ENCODE peak calls at places on chromosomes 11 and 22, in four cellular contexts. U, Y, T and L are unnamed samples.

GRCh38 chr11:102172127-102172848 is 62.0 kb downstream of the YAP1 start:
- DNase-seq in U (peak; percentile 82), Y (peak; percentile 78), T (peak; percentile 75), L (peak; percentile 78)

GRCh38 chr11:123707606-123708205 is 33.8 kb downstream of the ZNF202 start:
- DNase-seq in U (peak; percentile 69), Y (no peak), T (peak; percentile 74), L (peak; percentile 85)

GRCh38 chr11:67345949-67346819 is 7.2 kb downstream of the POLD4 start:
- DNase-seq in U (peak; percentile 85), Y (peak; percentile 51), T (peak; percentile 77), L (peak; percentile 82)

GRCh38 chr11:15473954-15474837 is 359.5 kb downstream of the INSC start:
- DNase-seq in U (no peak), Y (no peak), T (no peak), L (no peak)

GRCh38 chr11:12020546-12020945 is 12.1 kb upstream of the DKK3 start:
- DNase-seq in U (no peak), Y (no peak), T (no peak), L (no peak)

GRCh38 chr11:17931595-17931994 is 81.3 kb downstream of the SERGEF start:
- DNase-seq in U (peak; percentile 17), Y (no peak), T (no peak), L (no peak)

GRCh38 chr11:13717331-13717730 is 48.9 kb downstream of the FAR1 start:
- DNase-seq in U (peak; percentile 52), Y (no peak), T (peak; percentile 82), L (peak; percentile 76)

GRCh38 chr22:19196841-19197612 is 18.5 kb upstream of the SLC25A1 start:
- DNase-seq in U (no peak), Y (no peak), T (no peak), L (no peak)

GRCh38 chr11:93521086-93521485 is 22.1 kb downstream of the SMCO4 start:
- DNase-seq in U (no peak), Y (no peak), T (no peak), L (no peak)

GRCh38 chr11:71102251-71102995 is 150.0 kb downstream of the SHANK2 start:
- DNase-seq in U (no peak), Y (no peak), T (no peak), L (no peak)

GRCh38 chr11:120239713-120240640 is at the start of gene POU2F3:
- DNase-seq in U (no peak), Y (no peak), T (no peak), L (no peak)

GRCh38 chr22:30262917-30263741 is 3.5 kb downstream of the OSM start:
- DNase-seq in U (peak; percentile 53), Y (peak; percentile 79), T (peak; percentile 72), L (peak; percentile 70)

GRCh38 chr11:130849215-130849568 is 67.1 kb downstream of the SNX19 start:
- DNase-seq in U (peak; percentile 93), Y (peak; percentile 82), T (peak; percentile 88), L (peak; percentile 75)

GRCh38 chr11:94504689-94505293 is 7.5 kb upstream of the C11orf97 start:
- DNase-seq in U (peak; percentile 70), Y (no peak), T (peak; percentile 65), L (peak; percentile 76)

GRCh38 chr11:19368726-19369364 is 128.1 kb upstream of the E2F8 start:
- DNase-seq in U (peak; percentile 97), Y (no peak), T (peak; percentile 83), L (peak; percentile 77)

GRCh38 chr11:74185695-74186094 is 14.6 kb downstream of the PPME1 start:
- DNase-seq in U (no peak), Y (no peak), T (no peak), L (no peak)

GRCh38 chr11:111978028-111978771 is 41.1 kb downstream of the DIXDC1 start:
- DNase-seq in U (peak; percentile 73), Y (peak; percentile 90), T (peak; percentile 85), L (peak; percentile 83)

GRCh38 chr22:24441406-24442351 is 14.3 kb downstream of the ADORA2A start:
- DNase-seq in U (no peak), Y (peak; percentile 89), T (no peak), L (no peak)

GRCh38 chr11:95512177-95512576 is 277.4 kb downstream of the FAM76B start:
- DNase-seq in U (peak; percentile 99), Y (peak; percentile 80), T (peak; percentile 79), L (peak; percentile 53)

GRCh38 chr11:104435498-104435897 is 271.6 kb upstream of the PDGFD start:
- DNase-seq in U (no peak), Y (no peak), T (no peak), L (no peak)

GRCh38 chr22:45230026-45230845 is 10.5 kb downstream of the KIAA0930 start:
- DNase-seq in U (no peak), Y (no peak), T (no peak), L (no peak)

GRCh38 chr22:45602824-45603301 is 68.8 kb upstream of the ATXN10 start:
- DNase-seq in U (peak; percentile 85), Y (no peak), T (peak; percentile 49), L (peak; percentile 17)

GRCh38 chr11:330694-331314 is 10.1 kb upstream of the IFITM3 start:
- DNase-seq in U (no peak), Y (peak; percentile 64), T (no peak), L (no peak)

GRCh38 chr11:100640071-100640470 is 47.0 kb upstream of the ARHGAP42 start:
- DNase-seq in U (no peak), Y (no peak), T (no peak), L (no peak)

GRCh38 chr11:46642627-46643335 is 25.4 kb downstream of the ATG13 start:
- DNase-seq in U (no peak), Y (no peak), T (no peak), L (no peak)

GRCh38 chr11:61918251-61919112 is 1.1 kb upstream of the RAB3IL1 start:
- DNase-seq in U (peak; percentile 37), Y (no peak), T (peak; percentile 61), L (peak; percentile 42)

GRCh38 chr22:27080191-27080590 is 422.8 kb downstream of the MIAT start:
- DNase-seq in U (no peak), Y (no peak), T (no peak), L (no peak)

GRCh38 chr11:30284836-30285235 is 38.1 kb upstream of the ARL14EP start:
- DNase-seq in U (no peak), Y (no peak), T (no peak), L (no peak)

GRCh38 chr22:20531404-20532181 is 24.2 kb downstream of the MED15 start:
- DNase-seq in U (peak; percentile 90), Y (peak; percentile 88), T (peak; percentile 88), L (peak; percentile 88)

GRCh38 chr11:82718307-82718706 is 15.4 kb downstream of the FAM181B start:
- DNase-seq in U (peak; percentile 49), Y (no peak), T (peak; percentile 69), L (peak; percentile 60)

GRCh38 chr11:77087723-77088225 is 14.9 kb upstream of the OMP start:
- DNase-seq in U (no peak), Y (peak; percentile 39), T (no peak), L (no peak)

GRCh38 chr11:75142714-75143419 is 8.0 kb upstream of the SLCO2B1 start:
- DNase-seq in U (peak; percentile 93), Y (peak; percentile 81), T (peak; percentile 95), L (peak; percentile 94)

GRCh38 chr11:133064152-133064877 is 468.0 kb downstream of the OPCML start:
- DNase-seq in U (peak; percentile 9), Y (no peak), T (peak; percentile 58), L (peak; percentile 44)

GRCh38 chr11:2298795-2299747 is 2.6 kb downstream of the C11orf21 start:
- DNase-seq in U (no peak), Y (peak; percentile 43), T (peak; percentile 23), L (no peak)

GRCh38 chr22:36982136-36982535 is 37.1 kb downstream of the TST start:
- DNase-seq in U (no peak), Y (no peak), T (no peak), L (no peak)

DNA sequence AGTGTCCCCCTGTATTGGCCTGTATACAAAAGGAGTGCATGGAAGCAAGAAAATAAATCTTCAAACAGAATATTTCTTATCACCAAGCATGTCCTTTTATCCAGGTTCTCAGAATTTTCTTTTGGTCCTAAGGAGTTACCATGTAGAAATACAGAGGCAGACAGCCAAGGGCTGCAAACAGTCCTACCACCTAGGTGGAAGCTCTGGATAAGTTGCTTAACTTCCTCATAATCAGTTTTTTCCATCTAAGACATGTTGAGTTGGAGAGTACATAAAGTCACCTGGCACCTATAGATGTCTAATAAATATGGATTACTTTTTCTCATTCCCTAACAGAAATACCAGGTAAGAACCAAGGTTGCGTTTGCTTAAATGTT is 57.0 kb upstream of the BLID start:
- DNase-seq in U (no peak), Y (no peak), T (no peak), L (no peak)
- H3K4me3 ChIP-seq in U (no peak overlapping the region), Y (no peak overlapping the region), T (no peak overlapping the region), L (no peak overlapping the region)

GRCh38 chr11:108788565-108789199 is 123.8 kb downstream of the DDX10 start:
- DNase-seq in U (peak; percentile 63), Y (no peak), T (peak; percentile 70), L (peak; percentile 66)
- TF ChIP-seq CTCF in U (peak; percentile 63), Y (no peak), T (peak; percentile 65), L (peak; percentile 63)

GRCh38 chr11:65777241-65777640 is 3.5 kb downstream of the AP5B1 start:
- DNase-seq in U (no peak), Y (peak; percentile 35), T (no peak), L (no peak)

GRCh38 chr11:65777821-65778361 is 2.9 kb downstream of the AP5B1 start:
- DNase-seq in U (no peak), Y (no peak), T (no peak), L (no peak)

GRCh38 chr11:65778901-65779668 is 1.7 kb downstream of the AP5B1 start:
- DNase-seq in U (no peak), Y (peak; percentile 63), T (no peak), L (no peak)

GRCh38 chr11:65779669-65779918 is 1.2 kb downstream of the AP5B1 start:
- DNase-seq in U (no peak), Y (no peak), T (no peak), L (no peak)

DNA sequence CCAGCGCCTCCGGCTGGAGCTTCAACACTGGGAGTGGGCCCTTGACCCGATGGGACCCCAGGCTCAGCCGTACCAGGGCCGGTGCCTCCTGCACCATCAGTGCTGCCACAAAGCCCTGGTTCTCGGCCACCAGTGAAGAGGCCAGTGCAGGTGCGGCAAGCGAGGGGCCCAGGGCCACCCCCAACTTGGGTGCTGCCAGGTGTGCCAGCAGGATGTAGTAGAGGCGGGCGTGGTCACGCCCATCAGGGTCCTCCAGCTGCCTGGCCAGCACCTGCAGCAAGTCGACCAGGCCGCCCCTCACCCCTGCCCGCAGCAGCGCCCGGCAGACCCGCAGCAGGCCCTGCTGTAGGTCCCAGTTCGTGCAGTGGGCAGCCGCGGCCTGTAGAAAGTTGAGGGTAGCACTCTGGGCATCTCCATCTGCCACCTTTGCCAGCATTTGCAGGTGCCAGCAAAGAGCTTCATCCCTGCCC is 2.3 kb downstream of the AP5B1 start:
- DNase-seq in U (no peak), Y (peak; percentile 65), T (no peak), L (no peak)
- H3K4me3 ChIP-seq in U (no peak overlapping the region), Y (no peak overlapping the region), T (no peak overlapping the region), L (no peak overlapping the region)

GRCh38 chr22:22461111-22461510 is 47.4 kb downstream of the ZNF280B start:
- DNase-seq in U (no peak), Y (no peak), T (no peak), L (no peak)
- TF ChIP-seq CTCF in U (no peak), Y (no peak), T (no peak), L (no peak)

GRCh38 chr11:78189851-78190250 is 1.1 kb downstream of the USP35 start:
- DNase-seq in U (no peak), Y (peak; percentile 69), T (no peak), L (no peak)
- H3K4me3 ChIP-seq in U (peak overlapping the region; percentile 91), Y (peak overlapping the region; percentile 81), T (peak overlapping the region; percentile 86), L (peak overlapping the region; percentile 91)

GRCh38 chr22:40462195-40462988 is 92.0 kb downstream of the SGSM3 start:
- DNase-seq in U (no peak), Y (no peak), T (no peak), L (no peak)
- TF ChIP-seq CTCF in U (no peak), Y (no peak), T (no peak), L (no peak)